ENCODE peak calls at places on chromosomes 1 and 21, in five cellular contexts. One of them, this sample, is unnamed.

GRCh38 chr1:23908453-23909341 is 4.5 kb downstream of the CNR2 start:
- DNase-seq in ovary: no peak
- DNase-seq in upper lobe of left lung: no peak
- DNase-seq in SK-N-SH: no peak
- DNase-seq in transverse colon: peak
- DNase-seq in this sample: no peak

GRCh38 chr1:86774305-86775304 is 70.2 kb downstream of the SH3GLB1 start:
- DNase-seq in ovary: peak
- DNase-seq in upper lobe of left lung: no peak
- DNase-seq in SK-N-SH: no peak
- DNase-seq in transverse colon: peak
- DNase-seq in this sample: peak

GRCh38 chr1:168469690-168470089 is 74.1 kb downstream of the XCL2 start:
- DNase-seq in ovary: peak
- DNase-seq in upper lobe of left lung: no peak
- DNase-seq in SK-N-SH: peak
- DNase-seq in transverse colon: peak
- DNase-seq in this sample: peak

GRCh38 chr1:226157761-226158316 is 28.7 kb downstream of the ACBD3 start:
- DNase-seq in ovary: no peak
- DNase-seq in upper lobe of left lung: no peak
- DNase-seq in SK-N-SH: no peak
- DNase-seq in transverse colon: no peak
- DNase-seq in this sample: no peak

GRCh38 chr1:30103708-30104107 is 619.7 kb downstream of the MATN1 start:
- DNase-seq in ovary: no peak
- DNase-seq in upper lobe of left lung: no peak
- DNase-seq in SK-N-SH: no peak
- DNase-seq in transverse colon: no peak
- DNase-seq in this sample: no peak

GRCh38 chr1:204520834-204521709 is 4.9 kb downstream of the MDM4 start:
- DNase-seq in ovary: no peak
- DNase-seq in upper lobe of left lung: no peak
- DNase-seq in SK-N-SH: no peak
- DNase-seq in transverse colon: peak
- DNase-seq in this sample: no peak

GRCh38 chr1:1680912-1681273 is 11.7 kb downstream of the SLC35E2B start:
- DNase-seq in ovary: peak
- DNase-seq in upper lobe of left lung: no peak
- DNase-seq in SK-N-SH: peak
- DNase-seq in transverse colon: peak
- DNase-seq in this sample: peak

GRCh38 chr21:15061284-15061683 is 3.5 kb downstream of the NRIP1 start:
- DNase-seq in ovary: no peak
- DNase-seq in upper lobe of left lung: no peak
- DNase-seq in SK-N-SH: no peak
- DNase-seq in transverse colon: no peak
- DNase-seq in this sample: no peak

GRCh38 chr1:214029796-214030195 is 42.0 kb downstream of the PROX1 start:
- DNase-seq in ovary: no peak
- DNase-seq in upper lobe of left lung: no peak
- DNase-seq in SK-N-SH: no peak
- DNase-seq in transverse colon: no peak
- DNase-seq in this sample: no peak

GRCh38 chr1:30746212-30747027 is 11.2 kb downstream of the LAPTM5 start:
- DNase-seq in ovary: no peak
- DNase-seq in upper lobe of left lung: no peak
- DNase-seq in SK-N-SH: no peak
- DNase-seq in transverse colon: no peak
- DNase-seq in this sample: no peak

GRCh38 chr1:86741947-86742572 is 37.7 kb downstream of the SH3GLB1 start:
- DNase-seq in ovary: no peak
- DNase-seq in upper lobe of left lung: no peak
- DNase-seq in SK-N-SH: peak
- DNase-seq in transverse colon: peak
- DNase-seq in this sample: no peak

GRCh38 chr1:218557731-218558130 is 212.6 kb downstream of the TGFB2 start:
- DNase-seq in ovary: peak
- DNase-seq in upper lobe of left lung: peak
- DNase-seq in SK-N-SH: peak
- DNase-seq in transverse colon: no peak
- DNase-seq in this sample: no peak

GRCh38 chr1:183098349-183098748 is 75.1 kb downstream of the LAMC1 start:
- DNase-seq in ovary: no peak
- DNase-seq in upper lobe of left lung: no peak
- DNase-seq in SK-N-SH: no peak
- DNase-seq in transverse colon: no peak
- DNase-seq in this sample: no peak

GRCh38 chr1:167249702-167250101 is 29.0 kb downstream of the POU2F1 start:
- DNase-seq in ovary: no peak
- DNase-seq in upper lobe of left lung: no peak
- DNase-seq in SK-N-SH: no peak
- DNase-seq in transverse colon: no peak
- DNase-seq in this sample: no peak

GRCh38 chr1:237786066-237786719 is 104.5 kb downstream of the ZP4 start:
- DNase-seq in ovary: no peak
- DNase-seq in upper lobe of left lung: no peak
- DNase-seq in SK-N-SH: no peak
- DNase-seq in transverse colon: no peak
- DNase-seq in this sample: no peak

GRCh38 chr1:211114446-211114845 is 19.5 kb downstream of the KCNH1 start:
- DNase-seq in ovary: no peak
- DNase-seq in upper lobe of left lung: no peak
- DNase-seq in SK-N-SH: no peak
- DNase-seq in transverse colon: no peak
- DNase-seq in this sample: no peak

GRCh38 chr1:22563671-22564612 is 653 bp downstream of the EPHA8 start:
- DNase-seq in ovary: no peak
- DNase-seq in upper lobe of left lung: no peak
- DNase-seq in SK-N-SH: peak
- DNase-seq in transverse colon: no peak
- DNase-seq in this sample: no peak

GRCh38 chr1:154352581-154353459 is 27.5 kb downstream of the ATP8B2 start:
- DNase-seq in ovary: peak
- DNase-seq in upper lobe of left lung: peak
- DNase-seq in SK-N-SH: peak
- DNase-seq in transverse colon: peak
- DNase-seq in this sample: peak

GRCh38 chr1:2112280-2112701 is 62.1 kb downstream of the PRKCZ start:
- DNase-seq in ovary: no peak
- DNase-seq in upper lobe of left lung: peak
- DNase-seq in SK-N-SH: no peak
- DNase-seq in transverse colon: no peak
- DNase-seq in this sample: no peak

GRCh38 chr1:224592636-224593579 is 23.2 kb upstream of the CNIH3 start:
- DNase-seq in ovary: no peak
- DNase-seq in upper lobe of left lung: no peak
- DNase-seq in SK-N-SH: no peak
- DNase-seq in transverse colon: no peak
- DNase-seq in this sample: no peak

GRCh38 chr1:93744299-93744988 is 62.8 kb upstream of the BCAR3 start:
- DNase-seq in ovary: no peak
- DNase-seq in upper lobe of left lung: no peak
- DNase-seq in SK-N-SH: no peak
- DNase-seq in transverse colon: no peak
- DNase-seq in this sample: no peak

GRCh38 chr1:153346067-153346723 is 2.4 kb downstream of the PGLYRP4 start:
- DNase-seq in ovary: no peak
- DNase-seq in upper lobe of left lung: no peak
- DNase-seq in SK-N-SH: no peak
- DNase-seq in transverse colon: no peak
- DNase-seq in this sample: no peak

GRCh38 chr1:53942149-53942957 is 3.1 kb downstream of the IFT25 start:
- DNase-seq in ovary: no peak
- DNase-seq in upper lobe of left lung: no peak
- DNase-seq in SK-N-SH: no peak
- DNase-seq in transverse colon: no peak
- DNase-seq in this sample: no peak

GRCh38 chr1:29708818-29709710 is 472.7 kb downstream of the PTPRU start:
- DNase-seq in ovary: no peak
- DNase-seq in upper lobe of left lung: no peak
- DNase-seq in SK-N-SH: peak
- DNase-seq in transverse colon: no peak
- DNase-seq in this sample: no peak

GRCh38 chr1:193042766-193043691 is 16.1 kb downstream of the UCHL5 start:
- DNase-seq in ovary: no peak
- DNase-seq in upper lobe of left lung: no peak
- DNase-seq in SK-N-SH: no peak
- DNase-seq in transverse colon: no peak
- DNase-seq in this sample: no peak

GRCh38 chr1:212608209-212608955 is at the start of gene ATF3:
- DNase-seq in ovary: peak
- DNase-seq in upper lobe of left lung: peak
- DNase-seq in SK-N-SH: peak
- DNase-seq in transverse colon: peak
- DNase-seq in this sample: peak
- TF ChIP-seq EP300 in ovary: peak
- TF ChIP-seq EP300 in upper lobe of left lung: peak
- TF ChIP-seq EP300 in SK-N-SH: no peak
- TF ChIP-seq EP300 in transverse colon: peak
- TF ChIP-seq EP300 in this sample: peak

DNA sequence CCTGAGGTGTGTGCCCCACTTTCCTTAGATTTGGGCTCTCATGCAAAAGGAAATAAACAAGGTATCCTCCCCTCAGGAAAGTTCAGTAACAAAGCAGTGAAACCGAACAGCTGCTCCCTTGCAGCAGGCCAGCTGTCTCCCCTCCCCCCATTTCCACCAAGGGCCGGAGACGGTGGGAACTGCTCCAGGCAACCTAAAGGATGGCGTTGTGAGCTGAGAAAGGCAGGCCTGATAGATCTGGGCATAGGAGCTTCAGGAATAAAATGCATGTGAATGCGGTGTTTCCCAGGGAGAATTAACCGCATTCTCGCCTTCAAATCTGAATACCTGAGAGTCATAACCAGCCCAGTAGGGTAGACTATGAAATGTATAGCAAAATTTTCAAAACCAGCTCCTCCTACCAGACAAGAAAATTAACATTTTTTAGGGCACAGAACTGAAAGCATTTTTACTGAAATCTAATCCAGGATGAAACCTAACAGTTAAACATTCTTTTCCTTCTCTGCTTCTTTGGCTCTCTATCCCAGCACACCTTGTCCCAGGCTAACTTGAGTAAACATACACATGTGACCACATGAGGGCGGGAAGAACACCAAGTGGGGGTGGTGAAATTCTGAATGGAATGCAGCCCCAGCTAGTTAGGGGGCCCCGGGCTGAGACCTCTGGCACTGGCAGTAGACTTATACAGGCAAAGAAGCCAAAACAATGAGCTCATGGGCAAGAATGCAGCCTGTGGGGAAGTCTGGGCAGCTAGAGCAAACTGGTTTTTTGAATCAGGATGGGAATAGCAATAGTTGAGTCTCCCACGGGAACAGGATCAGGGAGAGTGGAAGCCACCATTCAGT is 11.5 kb downstream of the MCL1 start:
- DNase-seq in ovary: peak
- DNase-seq in upper lobe of left lung: no peak
- DNase-seq in SK-N-SH: peak
- DNase-seq in transverse colon: peak
- DNase-seq in this sample: peak
- TF ChIP-seq EP300 in ovary: peak
- TF ChIP-seq EP300 in upper lobe of left lung: peak
- TF ChIP-seq EP300 in SK-N-SH: no peak
- TF ChIP-seq EP300 in transverse colon: peak
- TF ChIP-seq EP300 in this sample: peak

GRCh38 chr1:6447818-6448748 is 17.9 kb downstream of the TNFRSF25 start:
- DNase-seq in ovary: no peak
- DNase-seq in upper lobe of left lung: peak
- DNase-seq in SK-N-SH: no peak
- DNase-seq in transverse colon: peak
- DNase-seq in this sample: no peak
- TF ChIP-seq EP300 in ovary: no peak
- TF ChIP-seq EP300 in upper lobe of left lung: no peak
- TF ChIP-seq EP300 in SK-N-SH: no peak
- TF ChIP-seq EP300 in transverse colon: no peak
- TF ChIP-seq EP300 in this sample: no peak

GRCh38 chr1:59007820-59008598 is 224.2 kb upstream of the JUN start:
- DNase-seq in ovary: peak
- DNase-seq in upper lobe of left lung: no peak
- DNase-seq in SK-N-SH: no peak
- DNase-seq in transverse colon: no peak
- DNase-seq in this sample: no peak
- TF ChIP-seq EP300 in ovary: no peak
- TF ChIP-seq EP300 in upper lobe of left lung: no peak
- TF ChIP-seq EP300 in SK-N-SH: no peak
- TF ChIP-seq EP300 in transverse colon: no peak
- TF ChIP-seq EP300 in this sample: no peak

DNA sequence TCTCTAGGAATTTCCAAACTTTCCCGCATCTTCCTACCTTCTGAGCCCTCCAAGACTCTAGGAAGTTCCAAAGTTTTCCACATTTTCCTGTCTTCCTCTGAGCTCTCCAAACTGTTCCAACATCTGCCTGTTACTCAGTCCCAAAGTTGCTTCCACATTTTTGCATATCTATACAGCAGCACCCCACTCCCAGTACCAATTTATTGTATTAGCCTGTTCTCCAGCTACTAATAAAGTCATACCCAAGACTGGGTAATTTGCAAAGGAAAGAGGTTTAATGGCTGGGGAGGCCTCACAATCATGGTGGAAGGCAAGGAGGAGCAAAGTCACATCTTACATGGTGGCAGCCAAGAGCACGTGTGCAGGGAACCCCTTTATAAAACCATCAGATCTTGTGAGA is 82.9 kb upstream of the DSCAM start:
- DNase-seq in ovary: no peak
- DNase-seq in upper lobe of left lung: no peak
- DNase-seq in SK-N-SH: no peak
- DNase-seq in transverse colon: no peak
- DNase-seq in this sample: no peak
- TF ChIP-seq EP300 in ovary: no peak
- TF ChIP-seq EP300 in upper lobe of left lung: no peak
- TF ChIP-seq EP300 in SK-N-SH: no peak
- TF ChIP-seq EP300 in transverse colon: no peak
- TF ChIP-seq EP300 in this sample: no peak

GRCh38 chr1:33247537-33247936 is 8.8 kb upstream of the ZNF362 start:
- DNase-seq in ovary: no peak
- DNase-seq in upper lobe of left lung: no peak
- DNase-seq in SK-N-SH: no peak
- DNase-seq in transverse colon: no peak
- DNase-seq in this sample: no peak
- TF ChIP-seq EP300 in ovary: no peak
- TF ChIP-seq EP300 in upper lobe of left lung: no peak
- TF ChIP-seq EP300 in SK-N-SH: no peak
- TF ChIP-seq EP300 in transverse colon: no peak
- TF ChIP-seq EP300 in this sample: no peak

DNA sequence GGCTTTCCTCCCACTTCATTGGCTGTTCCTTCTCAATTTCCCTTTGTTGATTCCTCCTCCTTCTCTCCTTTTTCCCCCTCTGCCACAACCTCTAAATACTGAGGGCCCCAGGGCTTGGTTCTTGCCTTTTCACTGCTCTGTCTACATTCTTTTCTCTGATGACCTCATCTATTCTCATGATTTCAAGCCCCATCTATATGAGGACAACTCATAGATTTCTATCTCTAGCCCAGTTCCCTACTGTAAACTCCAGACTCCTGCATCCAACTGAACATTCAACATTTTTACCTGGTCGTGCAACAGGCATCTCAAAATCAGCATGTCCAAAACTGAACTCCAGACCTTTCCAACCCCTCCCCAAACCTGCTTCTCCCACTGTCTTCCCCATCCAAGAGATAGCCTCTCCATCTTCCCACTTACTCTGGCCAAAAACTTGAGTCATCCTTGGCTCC is 11.5 kb upstream of the SLC9A1 start:
- DNase-seq in ovary: no peak
- DNase-seq in upper lobe of left lung: no peak
- DNase-seq in SK-N-SH: no peak
- DNase-seq in transverse colon: no peak
- DNase-seq in this sample: no peak
- TF ChIP-seq EP300 in ovary: no peak
- TF ChIP-seq EP300 in upper lobe of left lung: no peak
- TF ChIP-seq EP300 in SK-N-SH: no peak
- TF ChIP-seq EP300 in transverse colon: no peak
- TF ChIP-seq EP300 in this sample: no peak

This sample was measured in suprapubic skin.